ENCODE peak calls at places on chromosomes 11 and 22, in seven cellular contexts. One of them, this sample, is unnamed. For H3K4me1, the result is how much of the 10 kb centered on the place peaks cover.

GRCh38 chr11:135008001-135008405 is 596.0 kb upstream of the B3GAT1 start:
- DNase-seq in mammary epithelial cell: no peak
- DNase-seq in H9: no peak
- DNase-seq in kidney: no peak
- DNase-seq in HCT116: no peak
- DNase-seq in astrocyte: no peak
- DNase-seq in fibroblast of lung: no peak
- DNase-seq in this sample: no peak

GRCh38 chr11:28535677-28536076 is 427.5 kb downstream of the METTL15 start:
- DNase-seq in kidney: no peak
- DNase-seq in HCT116: peak
- DNase-seq in mammary epithelial cell: peak
- DNase-seq in astrocyte: no peak
- DNase-seq in H9: no peak
- DNase-seq in fibroblast of lung: no peak
- DNase-seq in this sample: no peak

GRCh38 chr11:63534895-63535461 is 1.6 kb upstream of the PLAAT4 start:
- DNase-seq in H9: no peak
- DNase-seq in fibroblast of lung: no peak
- DNase-seq in astrocyte: no peak
- DNase-seq in mammary epithelial cell: no peak
- DNase-seq in HCT116: no peak
- DNase-seq in kidney: no peak
- DNase-seq in this sample: no peak

GRCh38 chr11:134939905-134940304 is 527.9 kb upstream of the B3GAT1 start:
- DNase-seq in HCT116: no peak
- DNase-seq in fibroblast of lung: no peak
- DNase-seq in mammary epithelial cell: no peak
- DNase-seq in H9: no peak
- DNase-seq in kidney: no peak
- DNase-seq in astrocyte: no peak
- DNase-seq in this sample: no peak

GRCh38 chr11:63933459-63933858 is 5.3 kb upstream of the NAA40 start:
- DNase-seq in mammary epithelial cell: no peak
- DNase-seq in fibroblast of lung: no peak
- DNase-seq in kidney: no peak
- DNase-seq in astrocyte: no peak
- DNase-seq in H9: no peak
- DNase-seq in HCT116: no peak
- DNase-seq in this sample: no peak

GRCh38 chr22:25714739-25715138 is 27.2 kb upstream of the MYO18B start:
- DNase-seq in HCT116: no peak
- DNase-seq in fibroblast of lung: no peak
- DNase-seq in kidney: no peak
- DNase-seq in H9: no peak
- DNase-seq in astrocyte: no peak
- DNase-seq in mammary epithelial cell: no peak
- DNase-seq in this sample: no peak

GRCh38 chr11:110531056-110531756 is 101.5 kb downstream of the FDX1 start:
- DNase-seq in kidney: no peak
- DNase-seq in H9: no peak
- DNase-seq in mammary epithelial cell: peak
- DNase-seq in fibroblast of lung: no peak
- DNase-seq in HCT116: no peak
- DNase-seq in astrocyte: no peak
- DNase-seq in this sample: no peak

GRCh38 chr11:41457216-41458014 is 2.0 kb downstream of the LRRC4C start:
- DNase-seq in astrocyte: no peak
- DNase-seq in H9: no peak
- DNase-seq in HCT116: no peak
- DNase-seq in fibroblast of lung: no peak
- DNase-seq in mammary epithelial cell: no peak
- DNase-seq in kidney: no peak
- DNase-seq in this sample: no peak

GRCh38 chr11:86688398-86689179 is 16.2 kb upstream of the ME3 start:
- DNase-seq in H9: no peak
- DNase-seq in fibroblast of lung: peak
- DNase-seq in kidney: no peak
- DNase-seq in HCT116: no peak
- DNase-seq in mammary epithelial cell: no peak
- DNase-seq in astrocyte: peak
- DNase-seq in this sample: no peak

GRCh38 chr11:10666976-10667892 is 26.3 kb downstream of the IRAG1 start:
- DNase-seq in H9: no peak
- DNase-seq in kidney: no peak
- DNase-seq in mammary epithelial cell: no peak
- DNase-seq in astrocyte: no peak
- DNase-seq in fibroblast of lung: peak
- DNase-seq in HCT116: no peak
- DNase-seq in this sample: no peak

GRCh38 chr11:8689726-8690255 is 7.2 kb downstream of the RPL27A start:
- DNase-seq in mammary epithelial cell: no peak
- DNase-seq in H9: peak
- DNase-seq in HCT116: no peak
- DNase-seq in kidney: no peak
- DNase-seq in fibroblast of lung: no peak
- DNase-seq in astrocyte: peak
- DNase-seq in this sample: no peak

GRCh38 chr11:108431370-108431769 is 36.0 kb downstream of the C11orf65 start:
- DNase-seq in mammary epithelial cell: no peak
- DNase-seq in astrocyte: no peak
- DNase-seq in H9: no peak
- DNase-seq in HCT116: no peak
- DNase-seq in kidney: no peak
- DNase-seq in fibroblast of lung: no peak
- DNase-seq in this sample: no peak

GRCh38 chr22:36853407-36854099 is 7.3 kb upstream of the NCF4 start:
- DNase-seq in kidney: peak
- DNase-seq in HCT116: peak
- DNase-seq in astrocyte: no peak
- DNase-seq in mammary epithelial cell: no peak
- DNase-seq in H9: peak
- DNase-seq in fibroblast of lung: peak
- DNase-seq in this sample: peak

GRCh38 chr11:111829185-111829968 is 42.0 kb downstream of the ALG9 start:
- DNase-seq in astrocyte: no peak
- DNase-seq in HCT116: no peak
- DNase-seq in fibroblast of lung: no peak
- DNase-seq in kidney: no peak
- DNase-seq in H9: no peak
- DNase-seq in mammary epithelial cell: no peak
- DNase-seq in this sample: no peak

GRCh38 chr22:35590634-35591295 is 26.4 kb downstream of the MB start:
- DNase-seq in kidney: no peak
- DNase-seq in mammary epithelial cell: no peak
- DNase-seq in astrocyte: no peak
- DNase-seq in HCT116: no peak
- DNase-seq in H9: no peak
- DNase-seq in fibroblast of lung: no peak
- DNase-seq in this sample: no peak

GRCh38 chr11:86240164-86240563 is 4.4 kb upstream of the EED start:
- DNase-seq in mammary epithelial cell: no peak
- DNase-seq in H9: no peak
- DNase-seq in HCT116: no peak
- DNase-seq in astrocyte: no peak
- DNase-seq in kidney: no peak
- DNase-seq in fibroblast of lung: no peak
- DNase-seq in this sample: no peak

GRCh38 chr22:49752598-49753091 is 75.0 kb downstream of the BRD1 start:
- DNase-seq in HCT116: no peak
- DNase-seq in astrocyte: no peak
- DNase-seq in fibroblast of lung: no peak
- DNase-seq in H9: peak
- DNase-seq in mammary epithelial cell: no peak
- DNase-seq in kidney: no peak
- DNase-seq in this sample: no peak

GRCh38 chr11:128481135-128481534 is 106.2 kb downstream of the ETS1 start:
- DNase-seq in fibroblast of lung: peak
- DNase-seq in kidney: no peak
- DNase-seq in mammary epithelial cell: peak
- DNase-seq in H9: no peak
- DNase-seq in HCT116: no peak
- DNase-seq in astrocyte: peak
- DNase-seq in this sample: no peak

GRCh38 chr11:12507391-12507790 is 130.0 kb downstream of the PARVA start:
- DNase-seq in mammary epithelial cell: no peak
- DNase-seq in H9: no peak
- DNase-seq in fibroblast of lung: no peak
- DNase-seq in kidney: no peak
- DNase-seq in astrocyte: no peak
- DNase-seq in HCT116: no peak
- DNase-seq in this sample: no peak

GRCh38 chr22:24806663-24807001 is 621 bp downstream of the SGSM1 start:
- DNase-seq in HCT116: no peak
- DNase-seq in fibroblast of lung: no peak
- DNase-seq in astrocyte: no peak
- DNase-seq in kidney: no peak
- DNase-seq in mammary epithelial cell: no peak
- DNase-seq in H9: no peak
- DNase-seq in this sample: no peak

GRCh38 chr11:32050256-32050655 is 40.6 kb upstream of the RCN1 start:
- DNase-seq in H9: no peak
- DNase-seq in kidney: no peak
- DNase-seq in fibroblast of lung: no peak
- DNase-seq in HCT116: no peak
- DNase-seq in mammary epithelial cell: no peak
- DNase-seq in astrocyte: no peak
- DNase-seq in this sample: no peak

GRCh38 chr11:112656772-112657428 is 304.3 kb upstream of the NCAM1 start:
- DNase-seq in fibroblast of lung: peak
- DNase-seq in kidney: no peak
- DNase-seq in astrocyte: peak
- DNase-seq in H9: no peak
- DNase-seq in mammary epithelial cell: peak
- DNase-seq in HCT116: peak
- DNase-seq in this sample: no peak

GRCh38 chr22:37818397-37819099 is 4.6 kb upstream of the GALR3 start:
- DNase-seq in fibroblast of lung: peak
- DNase-seq in kidney: peak
- DNase-seq in HCT116: no peak
- DNase-seq in H9: peak
- DNase-seq in mammary epithelial cell: peak
- DNase-seq in astrocyte: peak
- DNase-seq in this sample: peak

DNA sequence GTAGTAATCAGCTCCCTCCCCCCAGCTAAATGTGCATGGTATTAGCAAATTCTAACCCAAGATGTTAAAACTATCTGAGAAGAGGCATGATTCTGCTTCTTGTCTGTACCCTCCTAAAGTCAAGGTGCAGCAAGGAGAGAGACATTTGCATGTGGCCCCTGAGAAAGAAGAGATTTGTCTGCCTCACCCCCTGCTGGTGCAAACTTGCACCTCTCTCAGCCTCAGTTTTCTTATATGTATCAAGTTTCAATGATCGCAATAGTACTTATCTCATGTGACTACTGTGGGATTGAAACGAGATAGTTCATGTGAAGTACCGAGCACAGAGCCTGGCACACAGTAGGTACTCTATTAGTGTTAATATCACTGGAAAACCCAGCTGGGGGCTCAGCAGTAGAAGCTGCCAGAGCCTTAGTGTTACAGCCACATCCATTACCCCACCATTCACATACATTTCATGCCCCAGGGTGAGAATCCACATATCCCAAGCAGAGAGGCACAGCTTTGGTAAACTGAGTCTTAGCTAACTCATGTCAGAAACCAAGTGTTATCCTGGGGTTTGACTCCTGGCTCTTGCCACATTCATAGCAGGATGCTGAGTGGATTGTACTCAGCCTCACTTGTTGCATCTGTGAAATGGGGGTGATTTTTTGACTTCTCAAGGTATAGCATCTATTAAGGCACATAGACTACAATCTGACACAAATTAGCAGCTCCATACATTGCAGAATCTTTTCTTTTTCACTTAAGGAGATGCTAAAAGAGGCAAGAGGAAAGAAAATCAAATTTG is 24.9 kb downstream of the CD44 start:
- DNase-seq in astrocyte: no peak
- DNase-seq in mammary epithelial cell: no peak
- DNase-seq in H9: no peak
- DNase-seq in fibroblast of lung: no peak
- DNase-seq in HCT116: no peak
- DNase-seq in kidney: no peak
- DNase-seq in this sample: no peak
- TF ChIP-seq CTCF in astrocyte: peak
- TF ChIP-seq CTCF in mammary epithelial cell: peak
- TF ChIP-seq CTCF in H9: peak
- TF ChIP-seq CTCF in fibroblast of lung: peak
- TF ChIP-seq CTCF in HCT116: peak
- TF ChIP-seq CTCF in kidney: peak
- TF ChIP-seq CTCF in this sample: no peak

GRCh38 chr11:75307058-75307457 is 44.4 kb downstream of the ARRB1 start:
- DNase-seq in astrocyte: no peak
- DNase-seq in fibroblast of lung: no peak
- DNase-seq in mammary epithelial cell: no peak
- DNase-seq in HCT116: no peak
- DNase-seq in kidney: no peak
- DNase-seq in H9: no peak
- DNase-seq in this sample: no peak
- H3K4me1 ChIP-seq in astrocyte: under half
- H3K4me1 ChIP-seq in fibroblast of lung: under half
- H3K4me1 ChIP-seq in mammary epithelial cell: under half
- H3K4me1 ChIP-seq in HCT116: under half
- H3K4me1 ChIP-seq in kidney: under half
- H3K4me1 ChIP-seq in H9: under half
- H3K4me1 ChIP-seq in this sample: under half

GRCh38 chr11:120707098-120707497 is 195.6 kb downstream of the GRIK4 start:
- DNase-seq in astrocyte: peak
- DNase-seq in HCT116: no peak
- DNase-seq in kidney: no peak
- DNase-seq in mammary epithelial cell: no peak
- DNase-seq in fibroblast of lung: no peak
- DNase-seq in H9: no peak
- DNase-seq in this sample: no peak

GRCh38 chr11:120709808-120710207 is 198.3 kb downstream of the GRIK4 start:
- DNase-seq in mammary epithelial cell: no peak
- DNase-seq in astrocyte: peak
- DNase-seq in HCT116: no peak
- DNase-seq in H9: no peak
- DNase-seq in fibroblast of lung: no peak
- DNase-seq in kidney: no peak
- DNase-seq in this sample: no peak

GRCh38 chr11:120710354-120711187 is 199.0 kb downstream of the GRIK4 start:
- DNase-seq in kidney: peak
- DNase-seq in astrocyte: peak
- DNase-seq in H9: peak
- DNase-seq in mammary epithelial cell: peak
- DNase-seq in HCT116: peak
- DNase-seq in fibroblast of lung: peak
- DNase-seq in this sample: peak

GRCh38 chr11:120707663-120708062 is 196.1 kb downstream of the GRIK4 start:
- DNase-seq in HCT116: no peak
- DNase-seq in H9: no peak
- DNase-seq in kidney: no peak
- DNase-seq in astrocyte: no peak
- DNase-seq in fibroblast of lung: no peak
- DNase-seq in mammary epithelial cell: no peak
- DNase-seq in this sample: no peak

GRCh38 chr11:120708511-120709183 is 197.1 kb downstream of the GRIK4 start:
- DNase-seq in mammary epithelial cell: no peak
- DNase-seq in astrocyte: no peak
- DNase-seq in H9: no peak
- DNase-seq in kidney: no peak
- DNase-seq in HCT116: no peak
- DNase-seq in fibroblast of lung: no peak
- DNase-seq in this sample: no peak
- H3K9ac ChIP-seq in mammary epithelial cell: no peak
- H3K9ac ChIP-seq in astrocyte: no peak
- H3K9ac ChIP-seq in H9: no peak
- H3K9ac ChIP-seq in kidney: no peak
- H3K9ac ChIP-seq in HCT116: no peak
- H3K9ac ChIP-seq in fibroblast of lung: no peak
- H3K9ac ChIP-seq in this sample: no peak

GRCh38 chr11:68584097-68584496 is 100.2 kb upstream of the GAL start:
- DNase-seq in fibroblast of lung: peak
- DNase-seq in astrocyte: no peak
- DNase-seq in HCT116: no peak
- DNase-seq in kidney: no peak
- DNase-seq in H9: peak
- DNase-seq in mammary epithelial cell: peak
- DNase-seq in this sample: peak
- TF ChIP-seq CTCF in fibroblast of lung: peak
- TF ChIP-seq CTCF in astrocyte: peak
- TF ChIP-seq CTCF in HCT116: peak
- TF ChIP-seq CTCF in kidney: peak
- TF ChIP-seq CTCF in H9: peak
- TF ChIP-seq CTCF in mammary epithelial cell: peak
- TF ChIP-seq CTCF in this sample: peak

This sample was measured in colonic mucosa.